ENCODE peak calls at places on chromosomes 5 and 9, in six cellular contexts. R is GM12865, G is ACHN, M is epithelial cell of esophagus, J is cardiac fibroblast, A is GM03348. N is an unnamed sample.
A peak's percentile ranks its signal among the peaks of the same experiment; 100 is the strongest.

GRCh38 chr9:14752271-14752670 is 29.7 kb upstream of the CER1 start:
- DNase-seq in R (no peak), G (no peak), M (no peak), J (peak; percentile 26), A (no peak), N (no peak)

GRCh38 chr5:94968507-94969095 is 316.3 kb downstream of the MCTP1 start:
- DNase-seq in R (peak; percentile 72), G (peak; percentile 79), M (peak; percentile 75), J (peak; percentile 78), A (peak; percentile 38), N (no peak)

GRCh38 chr9:29393064-29393463 is 1819.8 kb upstream of the C9orf72 start:
- DNase-seq in R (no peak), G (no peak), M (no peak), J (no peak), A (no peak), N (no peak)

GRCh38 chr9:20292002-20292401 is 330.3 kb downstream of the MLLT3 start:
- DNase-seq in R (peak; percentile 35), G (no peak), M (peak; percentile 34), J (peak; percentile 11), A (peak; percentile 62), N (no peak)

GRCh38 chr5:112907166-112907611 is 14.8 kb downstream of the REEP5 start:
- DNase-seq in R (no peak), G (no peak), M (no peak), J (no peak), A (no peak), N (no peak)

GRCh38 chr9:123353041-123353440 is 3.0 kb upstream of the CRB2 start:
- DNase-seq in R (no peak), G (no peak), M (peak; percentile 26), J (no peak), A (no peak), N (no peak)

GRCh38 chr5:31770157-31770556 is 131.2 kb downstream of the PDZD2 start:
- DNase-seq in R (no peak), G (no peak), M (no peak), J (no peak), A (no peak), N (no peak)

GRCh38 chr9:131670247-131670681 is 69.6 kb downstream of the RAPGEF1 start:
- DNase-seq in R (no peak), G (no peak), M (no peak), J (no peak), A (no peak), N (peak; percentile 59)

GRCh38 chr9:98929096-98929495 is 14.6 kb upstream of the COL15A1 start:
- DNase-seq in R (no peak), G (no peak), M (no peak), J (no peak), A (no peak), N (no peak)

GRCh38 chr9:35618854-35619799 is 914 bp upstream of the CD72 start:
- DNase-seq in R (peak; percentile 80), G (no peak), M (no peak), J (peak; percentile 6), A (no peak), N (peak; percentile 64)

GRCh38 chr5:168409601-168410458 is 76.4 kb upstream of the RARS1 start:
- DNase-seq in R (peak; percentile 51), G (peak; percentile 34), M (peak; percentile 59), J (peak; percentile 80), A (peak; percentile 68), N (no peak)

GRCh38 chr5:1801954-1802295 is 718 bp downstream of the NDUFS6 start:
- DNase-seq in R (no peak), G (peak; percentile 15), M (peak; percentile 31), J (no peak), A (no peak), N (no peak)

GRCh38 chr5:12413585-12413984 is 509.3 kb upstream of the CTNND2 start:
- DNase-seq in R (no peak), G (no peak), M (no peak), J (no peak), A (no peak), N (no peak)

GRCh38 chr9:126974604-126975003 is 60.0 kb downstream of the RALGPS1 start:
- DNase-seq in R (no peak), G (no peak), M (no peak), J (no peak), A (no peak), N (no peak)

GRCh38 chr5:74067748-74068541 is 441.9 kb downstream of the ARHGEF28 start:
- DNase-seq in R (no peak), G (no peak), M (no peak), J (no peak), A (peak; percentile 20), N (no peak)

GRCh38 chr5:66558562-66558961 is 37.6 kb upstream of the MAST4 start:
- DNase-seq in R (peak; percentile 40), G (no peak), M (no peak), J (peak; percentile 22), A (no peak), N (no peak)

GRCh38 chr9:33415152-33416038 is 13.0 kb upstream of the AQP7 start:
- DNase-seq in R (peak; percentile 76), G (peak; percentile 43), M (peak; percentile 88), J (peak; percentile 52), A (peak; percentile 75), N (no peak)

GRCh38 chr5:87074934-87075541 is 192.6 kb upstream of the RASA1 start:
- DNase-seq in R (peak; percentile 90), G (no peak), M (peak; percentile 16), J (no peak), A (no peak), N (no peak)

GRCh38 chr5:120552638-120553037 is 88.5 kb downstream of the PRR16 start:
- DNase-seq in R (no peak), G (no peak), M (peak; percentile 20), J (no peak), A (no peak), N (no peak)

GRCh38 chr5:168940712-168941111 is 360.2 kb downstream of the SLIT3 start:
- DNase-seq in R (no peak), G (no peak), M (no peak), J (no peak), A (no peak), N (no peak)

GRCh38 chr5:131589510-131590348 is 45.3 kb downstream of the RAPGEF6 start:
- DNase-seq in R (peak; percentile 67), G (peak; percentile 55), M (peak; percentile 59), J (peak; percentile 82), A (peak; percentile 71), N (no peak)

GRCh38 chr9:132801659-132802058 is 76.4 kb downstream of the AK8 start:
- DNase-seq in R (no peak), G (no peak), M (no peak), J (no peak), A (no peak), N (no peak)

GRCh38 chr9:125889524-125890473 is 142.6 kb downstream of the PBX3 start:
- DNase-seq in R (peak; percentile 16), G (peak; percentile 36), M (peak; percentile 43), J (peak; percentile 71), A (peak; percentile 69), N (peak; percentile 44)

GRCh38 chr5:53991942-53992341 is 318.4 kb downstream of the ARL15 start:
- DNase-seq in R (peak; percentile 16), G (peak; percentile 13), M (peak; percentile 14), J (peak; percentile 30), A (no peak), N (no peak)

GRCh38 chr5:103120607-103121200 is 603 bp downstream of the PPIP5K2 start:
- DNase-seq in R (peak; percentile 38), G (peak; percentile 37), M (peak; percentile 17), J (peak; percentile 17), A (peak; percentile 28), N (no peak)

GRCh38 chr5:88799976-88800375 is 83.0 kb downstream of the MEF2C start:
- DNase-seq in R (no peak), G (no peak), M (no peak), J (no peak), A (no peak), N (no peak)

GRCh38 chr5:10355071-10355889 is 1.8 kb downstream of the MARCHF6 start:
- DNase-seq in R (peak; percentile 67), G (peak; percentile 27), M (peak; percentile 40), J (no peak), A (no peak), N (no peak)

GRCh38 chr9:16202913-16203734 is 650.3 kb downstream of the CCDC171 start:
- DNase-seq in R (no peak), G (peak; percentile 88), M (peak; percentile 79), J (peak; percentile 94), A (peak; percentile 93), N (no peak)

GRCh38 chr5:163867324-163867723 is 361.9 kb downstream of the MAT2B start:
- DNase-seq in R (no peak), G (no peak), M (no peak), J (peak; percentile 62), A (no peak), N (no peak)

GRCh38 chr5:19975795-19976194 is 12.2 kb downstream of the CDH18 start:
- DNase-seq in R (no peak), G (peak; percentile 73), M (no peak), J (no peak), A (no peak), N (no peak)

GRCh38 chr9:137113385-137114159 is 961 bp downstream of the DPP7 start:
- DNase-seq in R (peak; percentile 62), G (no peak), M (no peak), J (peak; percentile 21), A (peak; percentile 53), N (no peak)

GRCh38 chr9:130498298-130498917 is 53.6 kb downstream of the ASS1 start:
- DNase-seq in R (no peak), G (no peak), M (peak; percentile 30), J (no peak), A (no peak), N (no peak)

GRCh38 chr5:41349846-41350245 is 136.5 kb upstream of the C6 start:
- DNase-seq in R (no peak), G (no peak), M (no peak), J (no peak), A (no peak), N (no peak)

GRCh38 chr5:14270212-14270702 is 127.1 kb downstream of the TRIO start:
- DNase-seq in R (peak; percentile 68), G (peak; percentile 78), M (peak; percentile 68), J (peak; percentile 80), A (peak; percentile 77), N (no peak)

GRCh38 chr9:135146766-135147472 is 59.5 kb downstream of the OLFM1 start:
- DNase-seq in R (no peak), G (no peak), M (no peak), J (no peak), A (no peak), N (no peak)

GRCh38 chr5:159987031-159987674 is 21.8 kb upstream of the TTC1 start:
- DNase-seq in R (peak; percentile 81), G (peak; percentile 71), M (peak; percentile 86), J (peak; percentile 71), A (peak; percentile 86), N (peak; percentile 64)

GRCh38 chr5:74056789-74057164 is 430.8 kb downstream of the ARHGEF28 start:
- DNase-seq in R (peak; percentile 40), G (peak; percentile 39), M (peak; percentile 77), J (peak; percentile 58), A (peak; percentile 30), N (no peak)

GRCh38 chr9:109097156-109097555 is 22.6 kb downstream of the TMEM245 start:
- DNase-seq in R (no peak), G (no peak), M (no peak), J (no peak), A (no peak), N (no peak)